ENCODE peak calls at places on chromosomes 7 and 10, in four cellular contexts. B is colonic mucosa, C is upper lobe of left lung, L is upper lobe of right lung. T is an unnamed sample.

GRCh38 chr7:45893374-45893995 is 5.2 kb downstream of the IGFBP1 start:
- DNase-seq in C (no peak), B (no peak), L (no peak), T (no peak)

GRCh38 chr10:68562666-68563522 is 2.8 kb downstream of the TET1 start:
- DNase-seq in L (no peak), C (no peak), B (no peak), T (peak)

GRCh38 chr7:128738570-128739047 is 550 bp upstream of the CALU start:
- DNase-seq in C (no peak), L (no peak), B (no peak), T (peak)

GRCh38 chr10:73126343-73126742 is 16.1 kb downstream of the NUDT13 start:
- DNase-seq in B (no peak), C (no peak), L (no peak), T (no peak)

GRCh38 chr10:34539533-34540315 is 275.4 kb downstream of the PARD3 start:
- DNase-seq in C (peak), B (peak), L (no peak), T (no peak)

GRCh38 chr7:154744226-154744860 is 258.6 kb downstream of the PAXIP1 start:
- DNase-seq in B (peak), C (no peak), L (peak), T (peak)

GRCh38 chr7:94303736-94304135 is 91.0 kb upstream of the COL1A2 start:
- DNase-seq in B (peak), L (no peak), C (no peak), T (no peak)

GRCh38 chr7:22860784-22861482 is 38.3 kb upstream of the TOMM7 start:
- DNase-seq in B (no peak), C (no peak), L (no peak), T (peak)

GRCh38 chr10:69434169-69434568 is 17.1 kb upstream of the TSPAN15 start:
- DNase-seq in C (no peak), B (no peak), L (no peak), T (no peak)

GRCh38 chr10:25465582-25466372 is 291.0 kb downstream of the GPR158 start:
- DNase-seq in L (no peak), B (no peak), C (no peak), T (no peak)

GRCh38 chr10:11505636-11506035 is 105.8 kb downstream of the USP6NL start:
- DNase-seq in L (no peak), C (no peak), B (no peak), T (no peak)

GRCh38 chr10:103660364-103661197 is 167.1 kb downstream of the NEURL1 start:
- DNase-seq in B (no peak), C (no peak), L (peak), T (no peak)

GRCh38 chr10:65313406-65313805 is 1612.4 kb upstream of the LRRTM3 start:
- DNase-seq in C (no peak), B (no peak), L (no peak), T (no peak)

GRCh38 chr10:44366936-44367630 is 17.8 kb downstream of the CXCL12 start:
- DNase-seq in L (no peak), B (no peak), C (no peak), T (no peak)

GRCh38 chr7:66206909-66207240 is 1.7 kb downstream of the TPST1 start:
- DNase-seq in C (no peak), B (no peak), L (no peak), T (no peak)

GRCh38 chr7:22357311-22358175 is 589 bp upstream of the RAPGEF5 start:
- DNase-seq in B (peak), C (no peak), L (no peak), T (no peak)

GRCh38 chr7:97639036-97639435 is 92.8 kb upstream of the TAC1 start:
- DNase-seq in L (no peak), C (no peak), B (no peak), T (no peak)

GRCh38 chr7:65448824-65449504 is 75.3 kb downstream of the ZNF92 start:
- DNase-seq in L (no peak), C (no peak), B (no peak), T (no peak)

DNA sequence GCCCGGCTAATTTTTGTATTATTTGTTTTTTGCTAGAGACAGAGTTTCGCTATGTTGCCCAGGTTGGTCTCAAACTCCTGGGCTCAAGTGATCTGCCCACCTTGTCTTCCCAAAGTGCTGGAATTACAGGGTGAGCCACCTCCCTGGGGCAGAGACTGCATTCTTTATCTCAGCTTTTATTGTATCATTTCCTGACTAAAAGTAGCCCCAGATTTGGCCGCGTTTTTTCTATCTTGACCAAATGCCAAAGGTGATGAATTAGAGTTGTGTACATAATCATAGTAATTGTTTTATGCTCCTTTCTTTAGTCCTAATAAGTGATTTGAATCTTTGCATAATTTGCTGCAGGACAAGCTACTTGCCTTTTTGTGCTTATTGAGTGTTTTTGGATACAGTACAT is 3.1 kb upstream of the SMNDC1 start:
- DNase-seq in B (no peak), C (no peak), L (no peak), T (no peak)
- H3K27ac ChIP-seq in B (no peak), C (no peak), L (no peak), T (no peak)

GRCh38 chr7:131553906-131554305 is 2.5 kb downstream of the PODXL start:
- DNase-seq in L (no peak), C (no peak), B (no peak), T (no peak)
- H3K4me3 ChIP-seq in L (peak), C (peak), B (no peak), T (no peak)

GRCh38 chr10:101065479-101066145 is 3.8 kb downstream of the KAZALD1 start:
- DNase-seq in L (no peak), B (peak), C (no peak), T (no peak)
- TF ChIP-seq CTCF in L (no peak), B (no peak), C (no peak), T (no peak)

GRCh38 chr7:55178292-55178862 is 159.6 kb downstream of the EGFR start:
- DNase-seq in C (no peak), L (no peak), B (no peak), T (no peak)
- H3K27ac ChIP-seq in C (no peak), L (no peak), B (no peak), T (no peak)

GRCh38 chr7:54663186-54663585 is 95.8 kb downstream of the SEC61G start:
- DNase-seq in C (no peak), L (no peak), B (no peak), T (no peak)

GRCh38 chr7:54662701-54663100 is 96.3 kb downstream of the SEC61G start:
- DNase-seq in L (no peak), B (no peak), C (no peak), T (no peak)

GRCh38 chr7:54663603-54664234 is 95.3 kb downstream of the SEC61G start:
- DNase-seq in C (no peak), L (no peak), B (no peak), T (no peak)

DNA sequence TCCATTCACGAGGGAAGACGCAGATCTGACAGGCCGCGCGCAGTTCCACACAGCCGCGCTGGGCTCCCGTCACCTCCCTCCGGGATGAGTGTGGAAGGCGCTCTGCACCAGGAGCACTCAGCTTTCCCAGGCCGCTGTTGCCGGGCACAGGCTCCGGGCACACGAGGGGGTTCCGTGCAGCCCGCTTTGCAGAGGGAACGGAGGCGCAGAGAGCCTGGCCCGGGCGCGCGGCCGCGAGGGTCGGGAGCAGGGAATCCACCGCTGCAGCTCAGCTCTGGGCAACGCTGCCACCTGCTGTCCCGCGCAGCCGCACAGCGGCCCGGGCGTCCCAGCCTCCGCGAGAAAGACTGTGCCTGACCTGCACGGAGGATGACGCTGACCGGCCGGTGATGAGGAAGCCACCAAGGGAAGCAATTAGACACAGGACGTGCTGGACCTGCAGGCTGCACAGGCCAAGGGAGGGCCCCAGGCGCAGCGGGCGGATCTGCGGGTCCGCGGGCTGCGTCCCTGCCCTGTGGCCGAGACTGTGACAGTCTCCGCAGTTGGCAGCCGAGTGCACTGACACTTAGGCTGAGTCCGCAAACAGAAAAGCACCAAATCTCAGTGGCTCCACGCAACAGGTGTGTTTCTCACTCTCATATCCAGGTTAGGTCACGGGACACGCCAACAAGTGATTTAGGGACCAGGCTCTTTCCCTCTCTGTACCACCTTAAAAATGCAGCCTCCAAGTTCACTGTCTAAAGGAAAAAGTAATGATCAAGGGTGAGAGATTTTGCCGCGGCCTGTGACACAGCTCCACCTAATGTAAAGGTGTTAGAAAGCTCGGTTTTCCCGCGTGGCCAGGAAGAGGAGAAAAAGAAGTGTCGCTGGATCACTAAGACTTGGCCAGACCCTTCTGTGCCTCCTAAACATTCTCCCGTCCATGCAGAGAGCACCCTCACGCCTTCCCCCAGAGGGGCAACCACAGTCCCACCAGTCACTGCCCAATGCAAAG is 94.5 kb downstream of the SEC61G start:
- DNase-seq in B (peak), C (peak), L (peak), T (peak)
- H3K4me3 ChIP-seq in B (peak), C (peak), L (peak), T (no peak)

GRCh38 chr10:128265596-128265995 is 139.4 kb upstream of the MKI67 start:
- DNase-seq in B (no peak), C (no peak), L (no peak), T (no peak)

GRCh38 chr10:128267581-128267980 is 141.4 kb upstream of the MKI67 start:
- DNase-seq in C (no peak), B (no peak), L (no peak), T (no peak)

GRCh38 chr10:128263891-128264688 is 137.9 kb upstream of the MKI67 start:
- DNase-seq in L (peak), B (peak), C (peak), T (peak)

GRCh38 chr10:128268015-128268722 is 141.9 kb upstream of the MKI67 start:
- DNase-seq in L (no peak), C (no peak), B (no peak), T (peak)
- TF ChIP-seq CTCF in L (peak), C (no peak), B (no peak), T (peak)

DNA sequence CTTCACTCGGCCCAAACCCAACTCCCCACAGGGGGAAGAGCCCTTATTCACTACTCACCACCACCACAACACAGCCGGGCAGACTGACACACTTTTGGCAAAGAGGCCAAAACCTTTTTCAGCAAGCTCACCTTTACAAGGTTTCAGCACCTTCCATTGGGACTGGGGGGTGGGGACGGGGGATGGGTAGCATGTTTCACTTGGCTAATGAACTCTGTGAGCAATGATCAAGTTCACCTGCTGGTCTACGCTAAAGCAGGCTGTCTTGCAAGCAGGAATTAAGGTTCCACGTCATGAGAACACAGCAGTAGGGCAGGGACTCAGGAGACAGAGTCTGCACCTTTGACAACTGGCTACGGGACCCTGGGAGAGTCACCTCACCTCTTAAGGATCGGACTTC is 7.0 kb downstream of the FAM53B start:
- DNase-seq in B (no peak), C (no peak), L (no peak), T (no peak)
- H3K27ac ChIP-seq in B (peak), C (peak), L (peak), T (no peak)

GRCh38 chr7:24392774-24393173 is 108.8 kb downstream of the NPY start:
- DNase-seq in C (no peak), B (no peak), L (no peak), T (no peak)

GRCh38 chr7:24390376-24391157 is 106.6 kb downstream of the NPY start:
- DNase-seq in C (no peak), L (no peak), B (no peak), T (no peak)

GRCh38 chr7:24395512-24395911 is 111.5 kb downstream of the NPY start:
- DNase-seq in B (no peak), L (no peak), C (no peak), T (no peak)
- H3K4me3 ChIP-seq in B (no peak), L (no peak), C (no peak), T (no peak)

GRCh38 chr7:106732045-106732444 is 71.1 kb upstream of the CCDC71L start:
- DNase-seq in C (no peak), L (no peak), B (no peak), T (no peak)

GRCh38 chr7:106736123-106736507 is 75.2 kb upstream of the CCDC71L start:
- DNase-seq in L (no peak), B (no peak), C (no peak), T (no peak)

GRCh38 chr7:106735637-106736036 is 74.7 kb upstream of the CCDC71L start:
- DNase-seq in B (no peak), C (no peak), L (no peak), T (no peak)

GRCh38 chr7:106737202-106737562 is 76.2 kb upstream of the CCDC71L start:
- DNase-seq in C (no peak), B (no peak), L (no peak), T (peak)

DNA sequence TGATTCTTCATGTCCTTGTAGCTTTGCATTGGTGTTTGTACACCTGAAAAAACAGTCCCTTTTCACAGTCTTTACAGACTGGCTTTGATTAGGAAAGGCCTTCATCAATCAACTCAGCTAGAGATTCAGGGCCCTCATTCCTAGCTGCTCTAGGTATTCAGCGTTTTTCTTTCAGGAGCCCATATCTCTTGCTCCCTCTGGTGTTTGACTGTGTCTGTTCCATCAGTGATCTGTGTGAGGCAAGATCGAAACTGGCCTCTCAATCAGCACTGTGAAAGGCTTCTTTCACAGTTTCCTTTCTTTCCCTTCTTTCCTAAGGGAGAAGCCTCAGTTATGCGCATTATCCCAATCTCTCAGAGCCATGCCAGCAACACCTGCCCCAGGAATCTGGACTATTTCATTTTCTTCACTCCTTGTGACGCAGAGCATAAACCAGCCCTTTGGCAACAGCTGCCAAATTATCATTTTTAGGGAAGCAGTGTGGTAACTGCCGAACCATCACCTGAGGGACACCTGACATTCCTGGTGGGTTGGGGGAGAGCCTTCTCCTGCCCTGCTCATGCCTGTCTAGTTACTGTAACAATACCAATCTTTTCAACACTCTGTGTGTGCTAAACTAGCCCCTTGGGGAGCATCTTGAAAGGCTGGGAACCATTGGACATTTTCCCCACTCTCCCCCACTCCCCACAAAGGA is 75.7 kb upstream of the CCDC71L start:
- DNase-seq in C (peak), L (no peak), B (peak), T (peak)
- TF ChIP-seq CTCF in C (peak), L (peak), B (peak), T (peak)

GRCh38 chr7:40059057-40059456 is 75.4 kb downstream of the MPLKIP start:
- DNase-seq in B (no peak), C (no peak), L (no peak), T (no peak)
- H3K27ac ChIP-seq in B (no peak), C (no peak), L (peak), T (no peak)